ENCODE peak calls at places on chromosome 10, in four cellular contexts. G, J, U and S are unnamed samples.

GRCh38 chr10:93954299-93954698 is 39.4 kb upstream of the PLCE1 start:
- DNase-seq in G (no peak), J (no peak), U (no peak), S (no peak)

GRCh38 chr10:48658243-48658888 is 26.3 kb upstream of the WDFY4 start:
- DNase-seq in G (peak), J (peak), U (peak), S (peak)

GRCh38 chr10:71312840-71313789 is 5.9 kb upstream of the SLC29A3 start:
- DNase-seq in G (no peak), J (no peak), U (peak), S (no peak)

GRCh38 chr10:110408203-110408871 is 89.4 kb upstream of the DUSP5 start:
- DNase-seq in G (peak), J (no peak), U (peak), S (peak)

GRCh38 chr10:95290801-95291633 is at the start of gene PDLIM1:
- DNase-seq in G (peak), J (no peak), U (peak), S (peak)

GRCh38 chr10:107083388-107084009 is 81.0 kb downstream of the SORCS1 start:
- DNase-seq in G (no peak), J (no peak), U (no peak), S (no peak)

GRCh38 chr10:125017547-125018298 is 75.8 kb downstream of the ZRANB1 start:
- DNase-seq in G (no peak), J (no peak), U (no peak), S (no peak)

GRCh38 chr10:51001587-51001986 is 72.7 kb upstream of the PRKG1 start:
- DNase-seq in G (no peak), J (no peak), U (no peak), S (no peak)

GRCh38 chr10:100245484-100246220 is 16.3 kb upstream of the CHUK start:
- DNase-seq in G (no peak), J (no peak), U (no peak), S (no peak)

GRCh38 chr10:75632750-75633462 is 201.5 kb downstream of the LRMDA start:
- DNase-seq in G (no peak), J (no peak), U (no peak), S (no peak)

GRCh38 chr10:88865281-88865876 is 13.7 kb upstream of the ANKRD22 start:
- DNase-seq in G (peak), J (no peak), U (no peak), S (no peak)

GRCh38 chr10:102801496-102801895 is 35.7 kb downstream of the CYP17A1 start:
- DNase-seq in G (no peak), J (no peak), U (no peak), S (no peak)

GRCh38 chr10:47344996-47345870 is 2.9 kb upstream of the RBP3 start:
- DNase-seq in G (no peak), J (no peak), U (no peak), S (no peak)

GRCh38 chr10:130014734-130015695 is 50.9 kb upstream of the EBF3 start:
- DNase-seq in G (no peak), J (no peak), U (no peak), S (no peak)

GRCh38 chr10:64211466-64211865 is 690.3 kb downstream of the REEP3 start:
- DNase-seq in G (no peak), J (no peak), U (no peak), S (no peak)

GRCh38 chr10:120979435-120980315 is 128.5 kb downstream of the WDR11 start:
- DNase-seq in G (peak), J (no peak), U (peak), S (peak)

GRCh38 chr10:16816142-16816541 is 1.1 kb downstream of the RSU1 start:
- DNase-seq in G (no peak), J (no peak), U (no peak), S (peak)

GRCh38 chr10:122648599-122649428 is 50.8 kb downstream of the C10orf120 start:
- DNase-seq in G (peak), J (no peak), U (peak), S (peak)

GRCh38 chr10:26449726-26450125 is 11.6 kb downstream of the APBB1IP start:
- DNase-seq in G (no peak), J (no peak), U (no peak), S (no peak)

GRCh38 chr10:80530816-80531215 is 6.9 kb upstream of the SH2D4B start:
- DNase-seq in G (no peak), J (no peak), U (no peak), S (no peak)

GRCh38 chr10:80460399-80461207 is 6.5 kb downstream of the TSPAN14 start:
- DNase-seq in G (no peak), J (no peak), U (peak), S (peak)

GRCh38 chr10:89207181-89207800 is at the start of gene CH25H:
- DNase-seq in G (peak), J (peak), U (peak), S (peak)

GRCh38 chr10:110216942-110217341 is 9.5 kb downstream of the MXI1 start:
- DNase-seq in G (no peak), J (no peak), U (no peak), S (no peak)

GRCh38 chr10:113960617-113961260 is 82.9 kb upstream of the ADRB1 start:
- DNase-seq in G (peak), J (no peak), U (peak), S (peak)

GRCh38 chr10:124006526-124006925 is 86.9 kb downstream of the CHST15 start:
- DNase-seq in G (no peak), J (peak), U (no peak), S (no peak)

GRCh38 chr10:4034907-4035581 is 250.0 kb upstream of the KLF6 start:
- DNase-seq in G (no peak), J (no peak), U (no peak), S (peak)

GRCh38 chr10:103749779-103750178 is 105.6 kb downstream of the SH3PXD2A start:
- DNase-seq in G (no peak), J (no peak), U (no peak), S (no peak)

GRCh38 chr10:117175901-117176534 is 21.3 kb upstream of the KCNK18 start:
- DNase-seq in G (peak), J (peak), U (peak), S (peak)

GRCh38 chr10:131310054-131310903 is 1.2 kb downstream of the TCERG1L start:
- DNase-seq in G (no peak), J (no peak), U (no peak), S (no peak)

GRCh38 chr10:46022978-46023702 is 7.3 kb downstream of the NCOA4 start:
- DNase-seq in G (peak), J (peak), U (peak), S (peak)

GRCh38 chr10:33279276-33279675 is 55.2 kb downstream of the NRP1 start:
- DNase-seq in G (no peak), J (no peak), U (no peak), S (no peak)

GRCh38 chr10:118405933-118406332 is 63.8 kb upstream of the FAM204A start:
- DNase-seq in G (no peak), J (no peak), U (no peak), S (no peak)

GRCh38 chr10:124156524-124157225 is 63.3 kb upstream of the CHST15 start:
- DNase-seq in G (no peak), J (peak), U (no peak), S (peak)

GRCh38 chr10:97138174-97138573 is 47.6 kb downstream of the SLIT1 start:
- DNase-seq in G (peak), J (no peak), U (no peak), S (peak)
- TF ChIP-seq CTCF in G (peak), J (no peak), U (no peak), S (peak)

GRCh38 chr10:126387931-126388911 is at the start of gene ADAM12:
- DNase-seq in G (peak), J (no peak), U (no peak), S (no peak)

GRCh38 chr10:126390324-126390723 is 2.0 kb upstream of the ADAM12 start:
- DNase-seq in G (no peak), J (no peak), U (no peak), S (no peak)

GRCh38 chr10:126384269-126384873 is 3.9 kb downstream of the ADAM12 start:
- DNase-seq in G (peak), J (no peak), U (no peak), S (no peak)

GRCh38 chr10:126391162-126391880 is 3.0 kb upstream of the ADAM12 start:
- DNase-seq in G (no peak), J (no peak), U (no peak), S (no peak)

DNA sequence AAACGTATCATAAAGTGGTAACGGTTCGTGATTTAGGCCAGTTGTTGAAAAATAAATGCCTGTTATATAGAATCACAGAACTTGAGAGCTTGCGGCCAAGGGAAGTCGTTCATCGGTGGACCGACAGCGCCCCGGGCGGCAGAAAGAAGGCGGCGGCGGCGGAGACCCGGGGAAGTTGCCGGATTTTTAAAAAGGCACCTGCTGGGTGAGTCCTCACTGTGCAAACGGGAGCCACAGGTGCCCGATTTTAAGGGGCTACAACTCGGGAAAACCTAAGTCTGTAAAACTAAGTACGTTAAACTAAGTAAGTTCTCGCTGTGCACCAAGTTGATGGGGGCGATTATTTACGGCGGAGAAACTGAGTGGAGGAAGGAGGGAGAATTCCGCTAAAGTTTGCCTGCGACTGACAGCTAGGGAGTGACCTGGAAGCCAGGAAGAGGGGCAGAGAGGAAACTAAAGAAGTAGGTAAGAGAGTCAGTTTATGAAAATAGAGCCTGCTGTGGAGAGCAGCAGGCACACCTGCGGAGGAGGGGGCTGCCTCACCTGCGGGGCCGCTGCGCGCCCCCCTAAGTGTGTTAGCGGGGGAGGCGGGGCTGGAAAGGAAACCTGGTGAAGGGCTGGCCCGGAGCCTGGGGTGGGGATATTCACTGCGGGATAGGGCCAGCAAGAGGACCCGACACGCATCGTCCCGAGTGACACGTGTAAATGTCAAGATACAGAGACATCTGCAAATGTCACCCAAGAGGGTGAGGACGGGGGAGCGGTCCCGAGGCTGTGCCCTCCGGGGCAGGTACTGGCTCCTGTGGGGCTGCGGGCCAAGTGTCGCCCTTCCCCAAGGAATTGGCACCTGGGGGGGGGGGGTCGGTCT is 1.0 kb downstream of the ADAM12 start:
- DNase-seq in G (peak), J (no peak), U (peak), S (peak)
- TF ChIP-seq CTCF in G (peak), J (peak), U (peak), S (no peak)

GRCh38 chr10:60495357-60495756 is 105.7 kb upstream of the ANK3 start:
- DNase-seq in G (no peak), J (no peak), U (no peak), S (no peak)
- TF ChIP-seq CTCF in G (no peak), J (no peak), U (no peak), S (no peak)

GRCh38 chr10:30186371-30186875 is 127.0 kb upstream of the JCAD start:
- DNase-seq in G (no peak), J (no peak), U (no peak), S (peak)
- TF ChIP-seq CTCF in G (peak), J (no peak), U (peak), S (no peak)

GRCh38 chr10:115441907-115442520 is 348.8 kb downstream of the ATRNL1 start:
- DNase-seq in G (no peak), J (no peak), U (no peak), S (no peak)
- TF ChIP-seq CTCF in G (no peak), J (no peak), U (no peak), S (no peak)

GRCh38 chr10:14422431-14422830 is 91.7 kb upstream of the FRMD4A start:
- DNase-seq in G (no peak), J (no peak), U (no peak), S (no peak)

GRCh38 chr10:14429043-14429713 is 98.5 kb upstream of the FRMD4A start:
- DNase-seq in G (no peak), J (no peak), U (no peak), S (no peak)

GRCh38 chr10:14423111-14423744 is 92.5 kb upstream of the FRMD4A start:
- DNase-seq in G (no peak), J (no peak), U (no peak), S (no peak)

GRCh38 chr10:14421941-14422340 is 91.2 kb upstream of the FRMD4A start:
- DNase-seq in G (no peak), J (no peak), U (no peak), S (no peak)

GRCh38 chr10:14425031-14425430 is 94.3 kb upstream of the FRMD4A start:
- DNase-seq in G (no peak), J (no peak), U (no peak), S (no peak)
- TF ChIP-seq CTCF in G (no peak), J (no peak), U (no peak), S (no peak)

GRCh38 chr10:23291551-23292334 is 52.9 kb downstream of the C10orf67 start:
- DNase-seq in G (no peak), J (no peak), U (no peak), S (no peak)

GRCh38 chr10:23293145-23293724 is 51.4 kb downstream of the C10orf67 start:
- DNase-seq in G (peak), J (no peak), U (no peak), S (peak)

GRCh38 chr10:23293973-23294372 is 50.6 kb downstream of the C10orf67 start:
- DNase-seq in G (no peak), J (no peak), U (no peak), S (no peak)

GRCh38 chr10:23294638-23295247 is 49.9 kb downstream of the C10orf67 start:
- DNase-seq in G (no peak), J (no peak), U (no peak), S (no peak)
- TF ChIP-seq CTCF in G (peak), J (peak), U (peak), S (peak)

GRCh38 chr10:6578221-6579192 is 1.6 kb downstream of the PRKCQ start:
- DNase-seq in G (no peak), J (no peak), U (no peak), S (no peak)

GRCh38 chr10:6581750-6582697 is 1.9 kb upstream of the PRKCQ start:
- DNase-seq in G (no peak), J (no peak), U (no peak), S (no peak)

GRCh38 chr10:6579193-6579903 is 728 bp downstream of the PRKCQ start:
- DNase-seq in G (peak), J (no peak), U (peak), S (no peak)

GRCh38 chr10:6580279-6581029 is 378 bp upstream of the PRKCQ start:
- DNase-seq in G (peak), J (peak), U (peak), S (peak)

GRCh38 chr10:6579904-6580278 is at the start of gene PRKCQ:
- DNase-seq in G (peak), J (no peak), U (peak), S (no peak)
- TF ChIP-seq CTCF in G (no peak), J (no peak), U (no peak), S (no peak)

GRCh38 chr10:8074881-8075280 is 20.4 kb downstream of the GATA3 start:
- DNase-seq in G (no peak), J (no peak), U (no peak), S (no peak)

GRCh38 chr10:8073696-8074416 is 19.4 kb downstream of the GATA3 start:
- DNase-seq in G (no peak), J (no peak), U (no peak), S (no peak)

GRCh38 chr10:8076948-8077347 is 22.5 kb downstream of the GATA3 start:
- DNase-seq in G (no peak), J (no peak), U (no peak), S (no peak)

GRCh38 chr10:8078027-8078426 is 23.5 kb downstream of the GATA3 start:
- DNase-seq in G (no peak), J (no peak), U (no peak), S (no peak)

DNA sequence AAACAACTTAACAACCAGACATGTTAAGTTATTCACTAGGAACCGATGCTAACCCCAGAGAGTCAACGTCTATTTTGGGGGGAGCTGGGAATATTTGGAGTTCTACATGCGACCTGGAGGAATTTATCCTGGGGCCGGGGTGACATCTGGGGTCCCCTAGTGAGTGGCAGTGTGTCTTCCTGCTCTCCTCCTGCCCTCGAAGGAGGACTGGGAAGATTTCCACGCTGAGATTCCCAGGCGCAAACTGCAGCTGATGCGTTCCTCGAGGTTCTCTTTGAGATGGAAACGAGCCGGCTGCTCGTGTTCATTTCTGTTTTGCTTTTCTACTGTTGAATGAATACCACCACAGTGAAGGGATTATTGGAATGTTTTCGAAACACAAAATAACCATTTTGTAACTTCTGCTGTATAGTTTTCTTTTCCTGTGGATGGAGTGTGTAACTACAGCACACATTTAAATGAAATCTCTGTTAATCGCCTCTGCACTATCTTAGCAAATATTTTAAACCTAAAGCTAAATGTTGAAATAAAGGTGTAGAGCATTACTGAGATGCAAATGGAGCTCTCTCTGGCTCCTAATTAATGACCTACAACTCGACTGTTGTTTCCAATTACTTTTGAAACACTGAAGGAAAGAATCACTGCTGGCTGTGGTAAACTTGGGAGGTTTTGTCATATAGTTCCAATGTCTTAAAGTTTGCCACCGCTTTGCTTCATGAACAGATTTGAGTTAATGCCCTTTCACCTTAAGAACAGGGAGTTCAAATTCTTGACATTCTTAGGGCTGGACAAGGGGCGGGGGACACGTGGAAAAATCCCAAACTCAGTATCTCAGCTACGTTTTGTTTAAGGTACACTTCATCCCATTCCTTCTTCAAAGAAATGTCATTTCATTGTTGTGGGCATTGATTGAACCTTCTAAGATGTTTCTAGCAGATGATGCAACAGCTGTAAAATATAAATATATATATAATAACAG is 21.1 kb downstream of the GATA3 start:
- DNase-seq in G (no peak), J (no peak), U (no peak), S (no peak)
- TF ChIP-seq CTCF in G (no peak), J (no peak), U (no peak), S (no peak)

GRCh38 chr10:79183468-79183865 is 114.7 kb downstream of the ZMIZ1 start:
- DNase-seq in G (no peak), J (no peak), U (no peak), S (no peak)
- TF ChIP-seq CTCF in G (no peak), J (no peak), U (no peak), S (no peak)